ENCODE peak calls at places on chromosomes 6 and 20, in five cellular contexts. I is SK-N-SH, Q is HepG2, B is GM12878, T is K562. P is an unnamed sample.

GRCh38 chr6:4128072-4128471 is 7.3 kb downstream of the ECI2 start:
- DNase-seq in I (no peak), Q (no peak), B (no peak), T (peak; percentile 48), P (no peak)

GRCh38 chr6:12266571-12266970 is 23.6 kb upstream of the EDN1 start:
- DNase-seq in I (no peak), Q (no peak), B (no peak), T (no peak), P (no peak)

GRCh38 chr6:83853968-83854501 is 875 bp downstream of the RIPPLY2 start:
- DNase-seq in I (peak; percentile 65), Q (no peak), B (no peak), T (no peak), P (no peak)

GRCh38 chr6:169859978-169860703 is 108.7 kb downstream of the ERMARD start:
- DNase-seq in I (peak; percentile 19), Q (no peak), B (no peak), T (no peak), P (no peak)

GRCh38 chr6:117506180-117506835 is 23.8 kb downstream of the DCBLD1 start:
- DNase-seq in I (no peak), Q (peak; percentile 91), B (no peak), T (no peak), P (no peak)

GRCh38 chr6:38279423-38279822 is 360.3 kb downstream of the BTBD9 start:
- DNase-seq in I (peak; percentile 49), Q (no peak), B (no peak), T (no peak), P (no peak)

GRCh38 chr6:37531026-37531425 is 31.3 kb upstream of the CCDC167 start:
- DNase-seq in I (no peak), Q (no peak), B (no peak), T (no peak), P (no peak)

GRCh38 chr6:160261991-160262718 is 3.5 kb upstream of the SLC22A2 start:
- DNase-seq in I (peak; percentile 24), Q (peak; percentile 45), B (no peak), T (peak; percentile 62), P (no peak)

GRCh38 chr20:18585134-18585533 is 2.7 kb upstream of the DTD1 start:
- DNase-seq in I (no peak), Q (peak; percentile 86), B (no peak), T (peak; percentile 36), P (peak; percentile 78)

GRCh38 chr20:13205848-13206434 is 15.1 kb upstream of the ISM1 start:
- DNase-seq in I (no peak), Q (no peak), B (no peak), T (no peak), P (no peak)

GRCh38 chr20:13200767-13201500 is 20.1 kb upstream of the ISM1 start:
- DNase-seq in I (no peak), Q (no peak), B (no peak), T (no peak), P (no peak)

GRCh38 chr20:13202553-13202952 is 18.5 kb upstream of the ISM1 start:
- DNase-seq in I (no peak), Q (peak; percentile 47), B (no peak), T (no peak), P (no peak)

GRCh38 chr20:13207016-13207415 is 14.1 kb upstream of the ISM1 start:
- DNase-seq in I (no peak), Q (no peak), B (no peak), T (no peak), P (no peak)

GRCh38 chr20:13205402-13205801 is 15.7 kb upstream of the ISM1 start:
- DNase-seq in I (no peak), Q (no peak), B (no peak), T (no peak), P (no peak)
- TF ChIP-seq ZBTB33 in I (no peak), Q (no peak), B (no peak), T (no peak), P (no peak)

GRCh38 chr6:167932468-167933276 is 64.8 kb upstream of the KIF25 start:
- DNase-seq in I (no peak), Q (peak; percentile 88), B (no peak), T (no peak), P (no peak)

GRCh38 chr6:167933290-167933689 is 64.2 kb upstream of the KIF25 start:
- DNase-seq in I (no peak), Q (peak; percentile 43), B (no peak), T (no peak), P (no peak)

GRCh38 chr6:167934426-167934864 is 63.0 kb upstream of the KIF25 start:
- DNase-seq in I (no peak), Q (no peak), B (no peak), T (no peak), P (no peak)

GRCh38 chr6:167937301-167937700 is 60.2 kb upstream of the KIF25 start:
- DNase-seq in I (no peak), Q (no peak), B (no peak), T (no peak), P (no peak)

GRCh38 chr6:167933847-167934246 is 63.6 kb upstream of the KIF25 start:
- DNase-seq in I (no peak), Q (no peak), B (no peak), T (peak; percentile 12), P (no peak)
- H3K4me1 ChIP-seq in I (no peaks in the 10 kb centered on the region), Q (peaks cover 55% of the 10 kb centered on the region), B (no peaks in the 10 kb centered on the region), T (no peaks in the 10 kb centered on the region), P (no peaks in the 10 kb centered on the region)

DNA sequence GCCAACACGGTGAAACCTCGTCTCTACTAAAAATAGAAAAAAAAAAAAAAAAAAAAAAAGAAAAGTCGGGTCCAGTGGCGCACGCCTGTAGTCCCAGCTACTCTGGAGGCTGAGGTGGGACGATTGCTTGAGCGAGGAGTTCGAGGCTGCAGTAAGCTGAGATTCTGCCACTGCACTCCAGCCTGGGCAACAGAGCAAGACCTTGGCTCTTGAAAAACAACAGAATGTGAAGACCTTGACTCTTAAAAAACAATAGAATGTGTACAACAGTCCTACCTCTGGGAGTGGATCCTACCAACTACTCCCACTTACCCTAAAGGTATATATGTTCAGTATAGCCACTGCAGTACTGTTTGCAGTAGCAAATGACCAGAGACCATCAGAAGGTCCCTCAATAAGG is 15.1 kb downstream of the KIF3B start:
- DNase-seq in I (no peak), Q (no peak), B (no peak), T (no peak), P (no peak)
- TF ChIP-seq REST in I (no peak), Q (no peak), B (no peak), T (no peak), P (no peak)

DNA sequence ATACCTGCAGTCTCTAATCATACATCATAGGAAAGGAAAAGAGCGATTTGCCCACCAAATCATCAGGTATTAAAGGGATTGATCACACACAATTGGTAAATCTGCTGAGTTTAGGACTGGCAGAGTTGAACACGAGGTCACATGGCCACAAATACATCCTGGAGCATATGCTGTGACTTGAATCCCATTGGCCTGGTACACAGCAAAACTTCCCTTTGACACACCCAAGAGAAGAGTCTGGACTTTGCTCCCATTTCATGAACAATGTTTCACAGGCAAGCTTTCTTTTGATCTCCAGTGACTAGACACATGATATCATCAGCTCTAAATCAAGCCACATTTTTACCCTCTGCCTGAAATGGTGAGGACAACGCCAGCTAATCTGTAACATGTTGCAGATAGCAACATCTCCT is 117.9 kb downstream of the ISM1 start:
- DNase-seq in I (no peak), Q (peak; percentile 99), B (no peak), T (no peak), P (no peak)
- TF ChIP-seq ZBTB33 in I (no peak), Q (no peak), B (no peak), T (no peak), P (no peak)

GRCh38 chr6:167046861-167047495 is 47.8 kb downstream of the CEP43 start:
- DNase-seq in I (no peak), Q (no peak), B (no peak), T (no peak), P (no peak)

GRCh38 chr6:167045828-167046580 is 46.8 kb downstream of the CEP43 start:
- DNase-seq in I (no peak), Q (peak; percentile 21), B (no peak), T (peak; percentile 26), P (no peak)

GRCh38 chr6:167049275-167049674 is 50.1 kb downstream of the CEP43 start:
- DNase-seq in I (no peak), Q (no peak), B (no peak), T (no peak), P (no peak)

GRCh38 chr6:167047554-167047953 is 48.4 kb downstream of the CEP43 start:
- DNase-seq in I (no peak), Q (no peak), B (peak; percentile 86), T (no peak), P (no peak)

DNA sequence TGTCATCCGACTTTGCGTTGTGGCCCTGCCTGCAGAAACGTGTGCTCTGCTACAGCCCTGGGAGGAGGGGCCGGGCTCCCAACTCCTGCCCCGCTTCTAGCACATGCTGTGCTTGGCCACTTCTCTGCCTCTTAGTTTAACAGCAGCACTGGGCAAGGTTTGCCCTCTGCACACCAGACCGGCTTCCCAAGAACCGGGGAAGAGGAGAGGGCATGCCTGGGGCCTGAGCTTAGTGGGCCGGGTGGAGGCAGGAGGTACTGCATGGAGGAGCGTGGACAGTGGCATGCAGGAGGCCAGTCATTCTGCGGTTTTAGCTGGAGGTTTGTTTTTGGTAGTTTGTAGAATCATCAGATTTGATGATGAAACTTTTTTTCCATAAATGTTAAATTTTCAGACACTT is 45.5 kb downstream of the CEP43 start:
- DNase-seq in I (no peak), Q (no peak), B (no peak), T (no peak), P (no peak)
- H3K4me1 ChIP-seq in I (no peaks in the 10 kb centered on the region), Q (peaks cover 11% of the 10 kb centered on the region), B (peaks cover 42% of the 10 kb centered on the region), T (no peaks in the 10 kb centered on the region), P (no peaks in the 10 kb centered on the region)

GRCh38 chr6:150919938-150920337 is 54.4 kb downstream of the MTHFD1L start:
- DNase-seq in I (no peak), Q (no peak), B (no peak), T (no peak), P (no peak)
- TF ChIP-seq REST in I (no peak), Q (no peak), B (no peak), T (no peak), P (no peak)